ENCODE peak calls at places on chromosomes 2 and 18, in seven cellular contexts. One of them, this sample, is unnamed.

GRCh38 chr2:101540518-101540917 is 65.6 kb upstream of the RFX8 start:
- DNase-seq in substantia nigra: no peak
- DNase-seq in uterus: no peak
- DNase-seq in stimulated activated naive B cell treated with anti-CD40 and anti-IgM and Interleukin-4, amounts not matched to agents 10 μg/mL and 1 μg/mL and 100 μg/mL, for 72 hours: no peak
- DNase-seq in HTR-8/SVneo: no peak
- DNase-seq in NCI-H510A treated with DMSO at 0.1 percent for 48 hours: no peak
- DNase-seq in choroid plexus epithelial cell: peak
- DNase-seq in this sample: no peak

GRCh38 chr2:3403587-3404334 is 24.3 kb downstream of the TRAPPC12 start:
- DNase-seq in uterus: no peak
- DNase-seq in substantia nigra: no peak
- DNase-seq in HTR-8/SVneo: no peak
- DNase-seq in stimulated activated naive B cell treated with anti-CD40 and anti-IgM and Interleukin-4, amounts not matched to agents 10 μg/mL and 1 μg/mL and 100 μg/mL, for 72 hours: no peak
- DNase-seq in NCI-H510A treated with DMSO at 0.1 percent for 48 hours: no peak
- DNase-seq in choroid plexus epithelial cell: no peak
- DNase-seq in this sample: no peak

GRCh38 chr2:231052494-231053451 is 3.9 kb upstream of the PSMD1 start:
- DNase-seq in substantia nigra: peak
- DNase-seq in HTR-8/SVneo: peak
- DNase-seq in choroid plexus epithelial cell: peak
- DNase-seq in stimulated activated naive B cell treated with anti-CD40 and anti-IgM and Interleukin-4, amounts not matched to agents 10 μg/mL and 1 μg/mL and 100 μg/mL, for 72 hours: peak
- DNase-seq in NCI-H510A treated with DMSO at 0.1 percent for 48 hours: peak
- DNase-seq in uterus: peak
- DNase-seq in this sample: peak

GRCh38 chr2:176085861-176086771 is 2.4 kb upstream of the EVX2 start:
- DNase-seq in uterus: no peak
- DNase-seq in choroid plexus epithelial cell: peak
- DNase-seq in NCI-H510A treated with DMSO at 0.1 percent for 48 hours: peak
- DNase-seq in HTR-8/SVneo: peak
- DNase-seq in substantia nigra: peak
- DNase-seq in stimulated activated naive B cell treated with anti-CD40 and anti-IgM and Interleukin-4, amounts not matched to agents 10 μg/mL and 1 μg/mL and 100 μg/mL, for 72 hours: no peak
- DNase-seq in this sample: no peak

GRCh38 chr2:221410487-221410886 is 161.6 kb downstream of the EPHA4 start:
- DNase-seq in substantia nigra: no peak
- DNase-seq in stimulated activated naive B cell treated with anti-CD40 and anti-IgM and Interleukin-4, amounts not matched to agents 10 μg/mL and 1 μg/mL and 100 μg/mL, for 72 hours: no peak
- DNase-seq in uterus: no peak
- DNase-seq in choroid plexus epithelial cell: no peak
- DNase-seq in NCI-H510A treated with DMSO at 0.1 percent for 48 hours: no peak
- DNase-seq in HTR-8/SVneo: no peak
- DNase-seq in this sample: no peak

GRCh38 chr2:221981918-221982317 is 316.9 kb downstream of the PAX3 start:
- DNase-seq in choroid plexus epithelial cell: no peak
- DNase-seq in NCI-H510A treated with DMSO at 0.1 percent for 48 hours: no peak
- DNase-seq in substantia nigra: no peak
- DNase-seq in uterus: no peak
- DNase-seq in stimulated activated naive B cell treated with anti-CD40 and anti-IgM and Interleukin-4, amounts not matched to agents 10 μg/mL and 1 μg/mL and 100 μg/mL, for 72 hours: no peak
- DNase-seq in HTR-8/SVneo: no peak
- DNase-seq in this sample: no peak

GRCh38 chr2:179263015-179263414 is 1.6 kb downstream of the SESTD1 start:
- DNase-seq in stimulated activated naive B cell treated with anti-CD40 and anti-IgM and Interleukin-4, amounts not matched to agents 10 μg/mL and 1 μg/mL and 100 μg/mL, for 72 hours: no peak
- DNase-seq in uterus: no peak
- DNase-seq in NCI-H510A treated with DMSO at 0.1 percent for 48 hours: no peak
- DNase-seq in HTR-8/SVneo: no peak
- DNase-seq in choroid plexus epithelial cell: peak
- DNase-seq in substantia nigra: no peak
- DNase-seq in this sample: no peak

GRCh38 chr2:85737481-85737880 is 16.3 kb upstream of the ATOH8 start:
- DNase-seq in substantia nigra: no peak
- DNase-seq in stimulated activated naive B cell treated with anti-CD40 and anti-IgM and Interleukin-4, amounts not matched to agents 10 μg/mL and 1 μg/mL and 100 μg/mL, for 72 hours: no peak
- DNase-seq in NCI-H510A treated with DMSO at 0.1 percent for 48 hours: no peak
- DNase-seq in uterus: peak
- DNase-seq in HTR-8/SVneo: no peak
- DNase-seq in choroid plexus epithelial cell: peak
- DNase-seq in this sample: no peak

GRCh38 chr2:138724296-138724695 is 55.9 kb downstream of the NXPH2 start:
- DNase-seq in NCI-H510A treated with DMSO at 0.1 percent for 48 hours: no peak
- DNase-seq in uterus: no peak
- DNase-seq in substantia nigra: no peak
- DNase-seq in stimulated activated naive B cell treated with anti-CD40 and anti-IgM and Interleukin-4, amounts not matched to agents 10 μg/mL and 1 μg/mL and 100 μg/mL, for 72 hours: no peak
- DNase-seq in HTR-8/SVneo: no peak
- DNase-seq in choroid plexus epithelial cell: no peak
- DNase-seq in this sample: no peak

GRCh38 chr2:44826601-44827000 is 114.9 kb upstream of the SIX3 start:
- DNase-seq in substantia nigra: no peak
- DNase-seq in stimulated activated naive B cell treated with anti-CD40 and anti-IgM and Interleukin-4, amounts not matched to agents 10 μg/mL and 1 μg/mL and 100 μg/mL, for 72 hours: no peak
- DNase-seq in HTR-8/SVneo: no peak
- DNase-seq in choroid plexus epithelial cell: no peak
- DNase-seq in NCI-H510A treated with DMSO at 0.1 percent for 48 hours: no peak
- DNase-seq in uterus: no peak
- DNase-seq in this sample: no peak

GRCh38 chr18:65206551-65207260 is 544.1 kb upstream of the CDH7 start:
- DNase-seq in substantia nigra: no peak
- DNase-seq in HTR-8/SVneo: no peak
- DNase-seq in NCI-H510A treated with DMSO at 0.1 percent for 48 hours: no peak
- DNase-seq in uterus: no peak
- DNase-seq in choroid plexus epithelial cell: no peak
- DNase-seq in stimulated activated naive B cell treated with anti-CD40 and anti-IgM and Interleukin-4, amounts not matched to agents 10 μg/mL and 1 μg/mL and 100 μg/mL, for 72 hours: no peak
- DNase-seq in this sample: no peak

GRCh38 chr2:238473014-238473413 is 46.3 kb downstream of the ASB1 start:
- DNase-seq in substantia nigra: no peak
- DNase-seq in stimulated activated naive B cell treated with anti-CD40 and anti-IgM and Interleukin-4, amounts not matched to agents 10 μg/mL and 1 μg/mL and 100 μg/mL, for 72 hours: no peak
- DNase-seq in HTR-8/SVneo: no peak
- DNase-seq in uterus: no peak
- DNase-seq in choroid plexus epithelial cell: no peak
- DNase-seq in NCI-H510A treated with DMSO at 0.1 percent for 48 hours: no peak
- DNase-seq in this sample: no peak

GRCh38 chr18:51339866-51340265 is 142.4 kb upstream of the MEX3C start:
- DNase-seq in substantia nigra: no peak
- DNase-seq in choroid plexus epithelial cell: peak
- DNase-seq in NCI-H510A treated with DMSO at 0.1 percent for 48 hours: no peak
- DNase-seq in stimulated activated naive B cell treated with anti-CD40 and anti-IgM and Interleukin-4, amounts not matched to agents 10 μg/mL and 1 μg/mL and 100 μg/mL, for 72 hours: no peak
- DNase-seq in HTR-8/SVneo: no peak
- DNase-seq in uterus: no peak
- DNase-seq in this sample: no peak

GRCh38 chr18:22817844-22818243 is 115.3 kb upstream of the RBBP8 start:
- DNase-seq in HTR-8/SVneo: no peak
- DNase-seq in uterus: no peak
- DNase-seq in choroid plexus epithelial cell: peak
- DNase-seq in substantia nigra: no peak
- DNase-seq in stimulated activated naive B cell treated with anti-CD40 and anti-IgM and Interleukin-4, amounts not matched to agents 10 μg/mL and 1 μg/mL and 100 μg/mL, for 72 hours: no peak
- DNase-seq in NCI-H510A treated with DMSO at 0.1 percent for 48 hours: no peak
- DNase-seq in this sample: no peak

GRCh38 chr2:231394201-231395141 is 1.0 kb upstream of the B3GNT7 start:
- DNase-seq in stimulated activated naive B cell treated with anti-CD40 and anti-IgM and Interleukin-4, amounts not matched to agents 10 μg/mL and 1 μg/mL and 100 μg/mL, for 72 hours: peak
- DNase-seq in HTR-8/SVneo: no peak
- DNase-seq in uterus: no peak
- DNase-seq in choroid plexus epithelial cell: no peak
- DNase-seq in substantia nigra: no peak
- DNase-seq in NCI-H510A treated with DMSO at 0.1 percent for 48 hours: no peak
- DNase-seq in this sample: no peak

GRCh38 chr2:149042881-149043280 is 4.4 kb downstream of the LYPD6B start:
- DNase-seq in substantia nigra: no peak
- DNase-seq in HTR-8/SVneo: no peak
- DNase-seq in stimulated activated naive B cell treated with anti-CD40 and anti-IgM and Interleukin-4, amounts not matched to agents 10 μg/mL and 1 μg/mL and 100 μg/mL, for 72 hours: no peak
- DNase-seq in choroid plexus epithelial cell: no peak
- DNase-seq in NCI-H510A treated with DMSO at 0.1 percent for 48 hours: no peak
- DNase-seq in uterus: no peak
- DNase-seq in this sample: no peak

GRCh38 chr2:53820711-53821110 is 33.9 kb downstream of the ERLEC1 start:
- DNase-seq in stimulated activated naive B cell treated with anti-CD40 and anti-IgM and Interleukin-4, amounts not matched to agents 10 μg/mL and 1 μg/mL and 100 μg/mL, for 72 hours: no peak
- DNase-seq in HTR-8/SVneo: no peak
- DNase-seq in NCI-H510A treated with DMSO at 0.1 percent for 48 hours: no peak
- DNase-seq in uterus: no peak
- DNase-seq in substantia nigra: no peak
- DNase-seq in choroid plexus epithelial cell: no peak
- DNase-seq in this sample: no peak

GRCh38 chr18:48963555-48964480 is 13.1 kb upstream of the SMAD7 start:
- DNase-seq in uterus: no peak
- DNase-seq in substantia nigra: no peak
- DNase-seq in HTR-8/SVneo: no peak
- DNase-seq in choroid plexus epithelial cell: no peak
- DNase-seq in NCI-H510A treated with DMSO at 0.1 percent for 48 hours: no peak
- DNase-seq in stimulated activated naive B cell treated with anti-CD40 and anti-IgM and Interleukin-4, amounts not matched to agents 10 μg/mL and 1 μg/mL and 100 μg/mL, for 72 hours: no peak
- DNase-seq in this sample: no peak

GRCh38 chr18:10566390-10566789 is 40.6 kb downstream of the NAPG start:
- DNase-seq in choroid plexus epithelial cell: no peak
- DNase-seq in NCI-H510A treated with DMSO at 0.1 percent for 48 hours: no peak
- DNase-seq in substantia nigra: no peak
- DNase-seq in uterus: no peak
- DNase-seq in stimulated activated naive B cell treated with anti-CD40 and anti-IgM and Interleukin-4, amounts not matched to agents 10 μg/mL and 1 μg/mL and 100 μg/mL, for 72 hours: no peak
- DNase-seq in HTR-8/SVneo: no peak
- DNase-seq in this sample: no peak

GRCh38 chr18:74714796-74715195 is 117.1 kb downstream of the ZNF407 start:
- DNase-seq in substantia nigra: no peak
- DNase-seq in choroid plexus epithelial cell: no peak
- DNase-seq in uterus: no peak
- DNase-seq in HTR-8/SVneo: no peak
- DNase-seq in stimulated activated naive B cell treated with anti-CD40 and anti-IgM and Interleukin-4, amounts not matched to agents 10 μg/mL and 1 μg/mL and 100 μg/mL, for 72 hours: no peak
- DNase-seq in NCI-H510A treated with DMSO at 0.1 percent for 48 hours: no peak
- DNase-seq in this sample: no peak

GRCh38 chr18:56493531-56493930 is 144.9 kb downstream of the TXNL1 start:
- DNase-seq in uterus: no peak
- DNase-seq in choroid plexus epithelial cell: no peak
- DNase-seq in substantia nigra: no peak
- DNase-seq in stimulated activated naive B cell treated with anti-CD40 and anti-IgM and Interleukin-4, amounts not matched to agents 10 μg/mL and 1 μg/mL and 100 μg/mL, for 72 hours: no peak
- DNase-seq in HTR-8/SVneo: no peak
- DNase-seq in NCI-H510A treated with DMSO at 0.1 percent for 48 hours: no peak
- DNase-seq in this sample: no peak

GRCh38 chr2:16462965-16463364 is 202.7 kb downstream of the CYRIA start:
- DNase-seq in stimulated activated naive B cell treated with anti-CD40 and anti-IgM and Interleukin-4, amounts not matched to agents 10 μg/mL and 1 μg/mL and 100 μg/mL, for 72 hours: no peak
- DNase-seq in HTR-8/SVneo: no peak
- DNase-seq in substantia nigra: no peak
- DNase-seq in choroid plexus epithelial cell: no peak
- DNase-seq in NCI-H510A treated with DMSO at 0.1 percent for 48 hours: no peak
- DNase-seq in uterus: no peak
- DNase-seq in this sample: no peak

GRCh38 chr2:155145758-155146229 is 447.3 kb downstream of the KCNJ3 start:
- DNase-seq in uterus: no peak
- DNase-seq in choroid plexus epithelial cell: no peak
- DNase-seq in HTR-8/SVneo: no peak
- DNase-seq in stimulated activated naive B cell treated with anti-CD40 and anti-IgM and Interleukin-4, amounts not matched to agents 10 μg/mL and 1 μg/mL and 100 μg/mL, for 72 hours: no peak
- DNase-seq in NCI-H510A treated with DMSO at 0.1 percent for 48 hours: no peak
- DNase-seq in substantia nigra: no peak
- DNase-seq in this sample: no peak

GRCh38 chr2:19607931-19608762 is 249.7 kb upstream of the OSR1 start:
- DNase-seq in uterus: no peak
- DNase-seq in substantia nigra: no peak
- DNase-seq in HTR-8/SVneo: peak
- DNase-seq in choroid plexus epithelial cell: peak
- DNase-seq in stimulated activated naive B cell treated with anti-CD40 and anti-IgM and Interleukin-4, amounts not matched to agents 10 μg/mL and 1 μg/mL and 100 μg/mL, for 72 hours: no peak
- DNase-seq in NCI-H510A treated with DMSO at 0.1 percent for 48 hours: no peak
- DNase-seq in this sample: no peak

GRCh38 chr2:13696601-13697000 is 935.9 kb upstream of the LRATD1 start:
- DNase-seq in uterus: no peak
- DNase-seq in stimulated activated naive B cell treated with anti-CD40 and anti-IgM and Interleukin-4, amounts not matched to agents 10 μg/mL and 1 μg/mL and 100 μg/mL, for 72 hours: no peak
- DNase-seq in choroid plexus epithelial cell: no peak
- DNase-seq in NCI-H510A treated with DMSO at 0.1 percent for 48 hours: no peak
- DNase-seq in HTR-8/SVneo: no peak
- DNase-seq in substantia nigra: no peak
- DNase-seq in this sample: no peak

GRCh38 chr2:37154790-37155189 is 2.0 kb downstream of the EIF2AK2 start:
- DNase-seq in choroid plexus epithelial cell: no peak
- DNase-seq in NCI-H510A treated with DMSO at 0.1 percent for 48 hours: no peak
- DNase-seq in substantia nigra: no peak
- DNase-seq in HTR-8/SVneo: no peak
- DNase-seq in stimulated activated naive B cell treated with anti-CD40 and anti-IgM and Interleukin-4, amounts not matched to agents 10 μg/mL and 1 μg/mL and 100 μg/mL, for 72 hours: no peak
- DNase-seq in uterus: no peak
- DNase-seq in this sample: no peak

GRCh38 chr2:210356944-210357343 is 42.0 kb upstream of the MYL1 start:
- DNase-seq in HTR-8/SVneo: no peak
- DNase-seq in stimulated activated naive B cell treated with anti-CD40 and anti-IgM and Interleukin-4, amounts not matched to agents 10 μg/mL and 1 μg/mL and 100 μg/mL, for 72 hours: no peak
- DNase-seq in uterus: no peak
- DNase-seq in substantia nigra: no peak
- DNase-seq in NCI-H510A treated with DMSO at 0.1 percent for 48 hours: no peak
- DNase-seq in choroid plexus epithelial cell: no peak
- DNase-seq in this sample: no peak

GRCh38 chr2:164538250-164538866 is 82.9 kb downstream of the GRB14 start:
- DNase-seq in NCI-H510A treated with DMSO at 0.1 percent for 48 hours: peak
- DNase-seq in HTR-8/SVneo: peak
- DNase-seq in stimulated activated naive B cell treated with anti-CD40 and anti-IgM and Interleukin-4, amounts not matched to agents 10 μg/mL and 1 μg/mL and 100 μg/mL, for 72 hours: no peak
- DNase-seq in uterus: no peak
- DNase-seq in substantia nigra: no peak
- DNase-seq in choroid plexus epithelial cell: peak
- DNase-seq in this sample: no peak

GRCh38 chr2:138267902-138268254 is 233.7 kb upstream of the SPOPL start:
- DNase-seq in NCI-H510A treated with DMSO at 0.1 percent for 48 hours: no peak
- DNase-seq in choroid plexus epithelial cell: no peak
- DNase-seq in uterus: no peak
- DNase-seq in HTR-8/SVneo: no peak
- DNase-seq in substantia nigra: no peak
- DNase-seq in stimulated activated naive B cell treated with anti-CD40 and anti-IgM and Interleukin-4, amounts not matched to agents 10 μg/mL and 1 μg/mL and 100 μg/mL, for 72 hours: no peak
- DNase-seq in this sample: no peak

GRCh38 chr2:17373736-17374135 is 144.5 kb downstream of the RAD51AP2 start:
- DNase-seq in stimulated activated naive B cell treated with anti-CD40 and anti-IgM and Interleukin-4, amounts not matched to agents 10 μg/mL and 1 μg/mL and 100 μg/mL, for 72 hours: no peak
- DNase-seq in NCI-H510A treated with DMSO at 0.1 percent for 48 hours: no peak
- DNase-seq in HTR-8/SVneo: no peak
- DNase-seq in substantia nigra: no peak
- DNase-seq in uterus: no peak
- DNase-seq in choroid plexus epithelial cell: peak
- DNase-seq in this sample: no peak

GRCh38 chr2:12717988-12718661 is 1.4 kb downstream of the TRIB2 start:
- DNase-seq in uterus: peak
- DNase-seq in substantia nigra: no peak
- DNase-seq in choroid plexus epithelial cell: no peak
- DNase-seq in NCI-H510A treated with DMSO at 0.1 percent for 48 hours: peak
- DNase-seq in stimulated activated naive B cell treated with anti-CD40 and anti-IgM and Interleukin-4, amounts not matched to agents 10 μg/mL and 1 μg/mL and 100 μg/mL, for 72 hours: peak
- DNase-seq in HTR-8/SVneo: no peak
- DNase-seq in this sample: peak

GRCh38 chr18:36265035-36265434 is 32.5 kb upstream of the FHOD3 start:
- DNase-seq in choroid plexus epithelial cell: peak
- DNase-seq in stimulated activated naive B cell treated with anti-CD40 and anti-IgM and Interleukin-4, amounts not matched to agents 10 μg/mL and 1 μg/mL and 100 μg/mL, for 72 hours: no peak
- DNase-seq in uterus: no peak
- DNase-seq in HTR-8/SVneo: no peak
- DNase-seq in substantia nigra: no peak
- DNase-seq in NCI-H510A treated with DMSO at 0.1 percent for 48 hours: no peak
- DNase-seq in this sample: no peak

GRCh38 chr2:31401580-31401979 is 13.0 kb downstream of the XDH start:
- DNase-seq in stimulated activated naive B cell treated with anti-CD40 and anti-IgM and Interleukin-4, amounts not matched to agents 10 μg/mL and 1 μg/mL and 100 μg/mL, for 72 hours: no peak
- DNase-seq in HTR-8/SVneo: peak
- DNase-seq in uterus: no peak
- DNase-seq in choroid plexus epithelial cell: peak
- DNase-seq in substantia nigra: no peak
- DNase-seq in NCI-H510A treated with DMSO at 0.1 percent for 48 hours: no peak
- DNase-seq in this sample: no peak

GRCh38 chr2:11537951-11538350 is 4.1 kb downstream of the GREB1 start:
- DNase-seq in NCI-H510A treated with DMSO at 0.1 percent for 48 hours: peak
- DNase-seq in substantia nigra: no peak
- DNase-seq in uterus: no peak
- DNase-seq in choroid plexus epithelial cell: no peak
- DNase-seq in HTR-8/SVneo: no peak
- DNase-seq in stimulated activated naive B cell treated with anti-CD40 and anti-IgM and Interleukin-4, amounts not matched to agents 10 μg/mL and 1 μg/mL and 100 μg/mL, for 72 hours: no peak
- DNase-seq in this sample: no peak

GRCh38 chr2:66477125-66477842 is 42.4 kb downstream of the MEIS1 start:
- DNase-seq in uterus: no peak
- DNase-seq in stimulated activated naive B cell treated with anti-CD40 and anti-IgM and Interleukin-4, amounts not matched to agents 10 μg/mL and 1 μg/mL and 100 μg/mL, for 72 hours: no peak
- DNase-seq in NCI-H510A treated with DMSO at 0.1 percent for 48 hours: no peak
- DNase-seq in choroid plexus epithelial cell: no peak
- DNase-seq in substantia nigra: no peak
- DNase-seq in HTR-8/SVneo: no peak
- DNase-seq in this sample: no peak

This sample was measured in effector memory CD8-positive, alpha-beta T cell.